ENCODE peak calls at places on chromosome 11, in four cellular contexts. One of them, this sample, is unnamed.

GRCh38 chr11:12724301-12725046 is 50.3 kb downstream of the TEAD1 start:
- DNase-seq in uterus: peak; percentile 97
- DNase-seq in bronchial epithelial cell: peak; percentile 94
- DNase-seq in activated T-cell treated with anti-CD3 and anti-CD28 coated beads, Interleukin-2, amount 50 U/mL, for 1 hour: no peak
- DNase-seq in this sample: peak; percentile 88

GRCh38 chr11:61967924-61968757 is 707 bp upstream of the FTH1 start:
- DNase-seq in bronchial epithelial cell: no peak
- DNase-seq in activated T-cell treated with anti-CD3 and anti-CD28 coated beads, Interleukin-2, amount 50 U/mL, for 1 hour: peak; percentile 56
- DNase-seq in uterus: no peak
- DNase-seq in this sample: peak; percentile 40

GRCh38 chr11:65187146-65187675 is 5.5 kb downstream of the CAPN1 start:
- DNase-seq in bronchial epithelial cell: no peak
- DNase-seq in activated T-cell treated with anti-CD3 and anti-CD28 coated beads, Interleukin-2, amount 50 U/mL, for 1 hour: no peak
- DNase-seq in uterus: no peak
- DNase-seq in this sample: no peak

GRCh38 chr11:15969281-15969680 is 387.1 kb downstream of the SOX6 start:
- DNase-seq in uterus: peak; percentile 41
- DNase-seq in activated T-cell treated with anti-CD3 and anti-CD28 coated beads, Interleukin-2, amount 50 U/mL, for 1 hour: no peak
- DNase-seq in bronchial epithelial cell: peak; percentile 92
- DNase-seq in this sample: peak; percentile 87

GRCh38 chr11:47977651-47978050 is 2.7 kb upstream of the PTPRJ start:
- DNase-seq in bronchial epithelial cell: no peak
- DNase-seq in activated T-cell treated with anti-CD3 and anti-CD28 coated beads, Interleukin-2, amount 50 U/mL, for 1 hour: no peak
- DNase-seq in uterus: no peak
- DNase-seq in this sample: no peak

GRCh38 chr11:36441610-36442208 is 68.4 kb downstream of the TRAF6 start:
- DNase-seq in uterus: no peak
- DNase-seq in activated T-cell treated with anti-CD3 and anti-CD28 coated beads, Interleukin-2, amount 50 U/mL, for 1 hour: no peak
- DNase-seq in bronchial epithelial cell: no peak
- DNase-seq in this sample: no peak

GRCh38 chr11:111120221-111120620 is 125.3 kb upstream of the POU2AF2 start:
- DNase-seq in bronchial epithelial cell: no peak
- DNase-seq in activated T-cell treated with anti-CD3 and anti-CD28 coated beads, Interleukin-2, amount 50 U/mL, for 1 hour: no peak
- DNase-seq in uterus: no peak
- DNase-seq in this sample: no peak

GRCh38 chr11:3341298-3341697 is 37.6 kb downstream of the ZNF195 start:
- DNase-seq in activated T-cell treated with anti-CD3 and anti-CD28 coated beads, Interleukin-2, amount 50 U/mL, for 1 hour: peak; percentile 68
- DNase-seq in uterus: no peak
- DNase-seq in bronchial epithelial cell: peak; percentile 20
- DNase-seq in this sample: no peak

GRCh38 chr11:27926981-27927481 is 180.9 kb downstream of the KIF18A start:
- DNase-seq in activated T-cell treated with anti-CD3 and anti-CD28 coated beads, Interleukin-2, amount 50 U/mL, for 1 hour: no peak
- DNase-seq in bronchial epithelial cell: peak; percentile 89
- DNase-seq in uterus: no peak
- DNase-seq in this sample: peak; percentile 60

GRCh38 chr11:120239713-120240640 is at the start of gene POU2F3:
- DNase-seq in uterus: no peak
- DNase-seq in bronchial epithelial cell: no peak
- DNase-seq in activated T-cell treated with anti-CD3 and anti-CD28 coated beads, Interleukin-2, amount 50 U/mL, for 1 hour: no peak
- DNase-seq in this sample: no peak

GRCh38 chr11:67308031-67308866 is 4.9 kb downstream of the SSH3 start:
- DNase-seq in bronchial epithelial cell: no peak
- DNase-seq in activated T-cell treated with anti-CD3 and anti-CD28 coated beads, Interleukin-2, amount 50 U/mL, for 1 hour: no peak
- DNase-seq in uterus: no peak
- DNase-seq in this sample: no peak

GRCh38 chr11:62545437-62546243 is 966 bp downstream of the AHNAK start:
- DNase-seq in activated T-cell treated with anti-CD3 and anti-CD28 coated beads, Interleukin-2, amount 50 U/mL, for 1 hour: peak; percentile 76
- DNase-seq in uterus: peak; percentile 96
- DNase-seq in bronchial epithelial cell: peak; percentile 74
- DNase-seq in this sample: peak; percentile 88

GRCh38 chr11:126083829-126084607 is 21.4 kb upstream of the CDON start:
- DNase-seq in bronchial epithelial cell: no peak
- DNase-seq in uterus: no peak
- DNase-seq in activated T-cell treated with anti-CD3 and anti-CD28 coated beads, Interleukin-2, amount 50 U/mL, for 1 hour: peak; percentile 34
- DNase-seq in this sample: no peak

GRCh38 chr11:61549177-61549576 is 31.7 kb downstream of the SYT7 start:
- DNase-seq in uterus: no peak
- DNase-seq in bronchial epithelial cell: no peak
- DNase-seq in activated T-cell treated with anti-CD3 and anti-CD28 coated beads, Interleukin-2, amount 50 U/mL, for 1 hour: no peak
- DNase-seq in this sample: no peak

GRCh38 chr11:6757373-6757967 is 14.3 kb downstream of the OR2AG2 start:
- DNase-seq in activated T-cell treated with anti-CD3 and anti-CD28 coated beads, Interleukin-2, amount 50 U/mL, for 1 hour: peak; percentile 57
- DNase-seq in bronchial epithelial cell: peak; percentile 55
- DNase-seq in uterus: peak; percentile 30
- DNase-seq in this sample: no peak

GRCh38 chr11:6719588-6719987 is 36.4 kb upstream of the MRPL17 start:
- DNase-seq in bronchial epithelial cell: no peak
- DNase-seq in activated T-cell treated with anti-CD3 and anti-CD28 coated beads, Interleukin-2, amount 50 U/mL, for 1 hour: no peak
- DNase-seq in uterus: no peak
- DNase-seq in this sample: no peak

GRCh38 chr11:75802913-75803820 is 11.8 kb upstream of the UVRAG start:
- DNase-seq in bronchial epithelial cell: peak; percentile 55
- DNase-seq in activated T-cell treated with anti-CD3 and anti-CD28 coated beads, Interleukin-2, amount 50 U/mL, for 1 hour: peak; percentile 67
- DNase-seq in uterus: peak; percentile 76
- DNase-seq in this sample: no peak

GRCh38 chr11:121418625-121419114 is 33.4 kb upstream of the SORL1 start:
- DNase-seq in uterus: no peak
- DNase-seq in bronchial epithelial cell: no peak
- DNase-seq in activated T-cell treated with anti-CD3 and anti-CD28 coated beads, Interleukin-2, amount 50 U/mL, for 1 hour: peak; percentile 45
- DNase-seq in this sample: no peak

GRCh38 chr11:12137938-12138731 is 27.7 kb downstream of the MICAL2 start:
- DNase-seq in activated T-cell treated with anti-CD3 and anti-CD28 coated beads, Interleukin-2, amount 50 U/mL, for 1 hour: no peak
- DNase-seq in uterus: peak; percentile 85
- DNase-seq in bronchial epithelial cell: peak; percentile 59
- DNase-seq in this sample: no peak

GRCh38 chr11:111018571-111018970 is 227.0 kb upstream of the POU2AF2 start:
- DNase-seq in uterus: no peak
- DNase-seq in activated T-cell treated with anti-CD3 and anti-CD28 coated beads, Interleukin-2, amount 50 U/mL, for 1 hour: no peak
- DNase-seq in bronchial epithelial cell: peak; percentile 26
- DNase-seq in this sample: no peak

GRCh38 chr11:2557381-2557780 is 112.6 kb downstream of the KCNQ1 start:
- DNase-seq in bronchial epithelial cell: no peak
- DNase-seq in activated T-cell treated with anti-CD3 and anti-CD28 coated beads, Interleukin-2, amount 50 U/mL, for 1 hour: no peak
- DNase-seq in uterus: no peak
- DNase-seq in this sample: no peak

GRCh38 chr11:125874556-125875124 is 12.8 kb upstream of the HYLS1 start:
- DNase-seq in bronchial epithelial cell: peak; percentile 57
- DNase-seq in uterus: peak; percentile 31
- DNase-seq in activated T-cell treated with anti-CD3 and anti-CD28 coated beads, Interleukin-2, amount 50 U/mL, for 1 hour: peak; percentile 28
- DNase-seq in this sample: no peak

GRCh38 chr11:70603756-70604211 is 205.5 kb downstream of the CTTN start:
- DNase-seq in uterus: no peak
- DNase-seq in bronchial epithelial cell: peak; percentile 65
- DNase-seq in activated T-cell treated with anti-CD3 and anti-CD28 coated beads, Interleukin-2, amount 50 U/mL, for 1 hour: no peak
- DNase-seq in this sample: peak; percentile 5

GRCh38 chr11:9664276-9665171 is 647 bp downstream of the SWAP70 start:
- DNase-seq in uterus: peak; percentile 37
- DNase-seq in bronchial epithelial cell: peak; percentile 21
- DNase-seq in activated T-cell treated with anti-CD3 and anti-CD28 coated beads, Interleukin-2, amount 50 U/mL, for 1 hour: peak; percentile 33
- DNase-seq in this sample: peak; percentile 18

GRCh38 chr11:19980957-19981669 is 179.2 kb downstream of the DBX1 start:
- DNase-seq in activated T-cell treated with anti-CD3 and anti-CD28 coated beads, Interleukin-2, amount 50 U/mL, for 1 hour: no peak
- DNase-seq in uterus: peak; percentile 47
- DNase-seq in bronchial epithelial cell: no peak
- DNase-seq in this sample: no peak

GRCh38 chr11:112318193-112318592 is 57.5 kb upstream of the PLET1 start:
- DNase-seq in uterus: no peak
- DNase-seq in bronchial epithelial cell: peak; percentile 96
- DNase-seq in activated T-cell treated with anti-CD3 and anti-CD28 coated beads, Interleukin-2, amount 50 U/mL, for 1 hour: no peak
- DNase-seq in this sample: peak; percentile 97

GRCh38 chr11:22456993-22457748 is 119.0 kb downstream of the SLC17A6 start:
- DNase-seq in bronchial epithelial cell: peak; percentile 94
- DNase-seq in activated T-cell treated with anti-CD3 and anti-CD28 coated beads, Interleukin-2, amount 50 U/mL, for 1 hour: no peak
- DNase-seq in uterus: no peak
- DNase-seq in this sample: peak; percentile 94

GRCh38 chr11:29159552-29160465 is 857.0 kb downstream of the KCNA4 start:
- DNase-seq in bronchial epithelial cell: peak; percentile 58
- DNase-seq in uterus: no peak
- DNase-seq in activated T-cell treated with anti-CD3 and anti-CD28 coated beads, Interleukin-2, amount 50 U/mL, for 1 hour: no peak
- DNase-seq in this sample: peak; percentile 62

GRCh38 chr11:131694526-131695424 is 324.4 kb downstream of the NTM start:
- DNase-seq in bronchial epithelial cell: peak; percentile 57
- DNase-seq in activated T-cell treated with anti-CD3 and anti-CD28 coated beads, Interleukin-2, amount 50 U/mL, for 1 hour: peak; percentile 41
- DNase-seq in uterus: peak; percentile 47
- DNase-seq in this sample: peak; percentile 73

GRCh38 chr11:93974759-93975158 is 46.4 kb upstream of the HEPHL1 start:
- DNase-seq in activated T-cell treated with anti-CD3 and anti-CD28 coated beads, Interleukin-2, amount 50 U/mL, for 1 hour: no peak
- DNase-seq in uterus: no peak
- DNase-seq in bronchial epithelial cell: no peak
- DNase-seq in this sample: no peak

GRCh38 chr11:33329705-33330329 is 72.6 kb downstream of the HIPK3 start:
- DNase-seq in activated T-cell treated with anti-CD3 and anti-CD28 coated beads, Interleukin-2, amount 50 U/mL, for 1 hour: no peak
- DNase-seq in uterus: peak; percentile 27
- DNase-seq in bronchial epithelial cell: peak; percentile 74
- DNase-seq in this sample: peak; percentile 15

GRCh38 chr11:126363706-126364245 is 8.3 kb downstream of the ST3GAL4 start:
- DNase-seq in bronchial epithelial cell: no peak
- DNase-seq in activated T-cell treated with anti-CD3 and anti-CD28 coated beads, Interleukin-2, amount 50 U/mL, for 1 hour: no peak
- DNase-seq in uterus: no peak
- DNase-seq in this sample: no peak

GRCh38 chr11:121649798-121650197 is 197.0 kb upstream of the SORL1-AS1 start:
- DNase-seq in uterus: no peak
- DNase-seq in bronchial epithelial cell: no peak
- DNase-seq in activated T-cell treated with anti-CD3 and anti-CD28 coated beads, Interleukin-2, amount 50 U/mL, for 1 hour: no peak
- DNase-seq in this sample: no peak

GRCh38 chr11:6544921-6545850 is 48.1 kb downstream of the DNHD1 start:
- DNase-seq in uterus: no peak
- DNase-seq in bronchial epithelial cell: no peak
- DNase-seq in activated T-cell treated with anti-CD3 and anti-CD28 coated beads, Interleukin-2, amount 50 U/mL, for 1 hour: no peak
- DNase-seq in this sample: no peak

GRCh38 chr11:8532475-8532874 is 61.6 kb downstream of the STK33 start:
- DNase-seq in bronchial epithelial cell: no peak
- DNase-seq in uterus: no peak
- DNase-seq in activated T-cell treated with anti-CD3 and anti-CD28 coated beads, Interleukin-2, amount 50 U/mL, for 1 hour: no peak
- DNase-seq in this sample: no peak